ENCODE peak calls at places on chromosomes 4 and X, in eight cellular contexts. O, U, A, X, K, J, T and H are unnamed samples.

GRCh38 chr4:66653937-66654336 is 891.4 kb downstream of the CENPC start:
- DNase-seq in O (no peak), U (no peak), A (no peak), X (no peak), K (no peak), J (no peak), T (no peak), H (no peak)

GRCh38 chr4:40193578-40193977 is 3.3 kb upstream of the RHOH start:
- DNase-seq in O (no peak), U (no peak), A (no peak), X (no peak), K (no peak), J (no peak), T (no peak), H (no peak)

GRCh38 chrX:118632862-118633261 is 94.5 kb upstream of the IL13RA1 start:
- DNase-seq in O (no peak), U (no peak), A (no peak), X (no peak), K (no peak), J (no peak), T (no peak), H (no peak)

GRCh38 chrX:84956304-84956703 is 47.4 kb upstream of the APOOL start:
- DNase-seq in O (no peak), U (no peak), A (no peak), X (peak), K (no peak), J (no peak), T (no peak), H (no peak)

GRCh38 chrX:103554687-103555417 is 30.5 kb upstream of the TCEAL4 start:
- DNase-seq in O (no peak), U (no peak), A (no peak), X (peak), K (peak), J (no peak), T (peak), H (no peak)

GRCh38 chrX:135295238-135295943 is 13.9 kb upstream of the ETDC start:
- DNase-seq in O (no peak), U (no peak), A (peak), X (peak), K (peak), J (no peak), T (peak), H (peak)

GRCh38 chrX:1464282-1465131 is 11.8 kb upstream of the ASMTL start:
- DNase-seq in O (no peak), U (peak), A (no peak), X (no peak), K (no peak), J (no peak), T (peak), H (no peak)

GRCh38 chr4:151540728-151541437 is 131.9 kb downstream of the FHIP1A start:
- DNase-seq in O (no peak), U (peak), A (no peak), X (no peak), K (no peak), J (no peak), T (no peak), H (no peak)

GRCh38 chr4:82885410-82885809 is 5.5 kb downstream of the SEC31A start:
- DNase-seq in O (no peak), U (no peak), A (no peak), X (no peak), K (no peak), J (no peak), T (no peak), H (no peak)

GRCh38 chr4:100569196-100569595 is 51.4 kb upstream of the EMCN start:
- DNase-seq in O (no peak), U (no peak), A (no peak), X (no peak), K (no peak), J (no peak), T (no peak), H (no peak)

GRCh38 chr4:102319594-102319993 is 25.7 kb downstream of the SLC39A8 start:
- DNase-seq in O (no peak), U (no peak), A (no peak), X (peak), K (no peak), J (no peak), T (no peak), H (no peak)

GRCh38 chrX:35622021-35622420 is 176.1 kb upstream of the MAGEB16 start:
- DNase-seq in O (no peak), U (no peak), A (no peak), X (no peak), K (no peak), J (no peak), T (no peak), H (no peak)

GRCh38 chrX:11893933-11894710 is 136.1 kb downstream of the MSL3 start:
- DNase-seq in O (no peak), U (no peak), A (no peak), X (no peak), K (no peak), J (no peak), T (no peak), H (no peak)

GRCh38 chr4:170214731-170215130 is 125.0 kb upstream of the AADAT start:
- DNase-seq in O (no peak), U (no peak), A (no peak), X (no peak), K (no peak), J (no peak), T (no peak), H (no peak)
- H3K27ac ChIP-seq in O (no peak), U (no peak), A (no peak), X (no peak), K (no peak), J (no peak), T (no peak), H (no peak)

GRCh38 chr4:125085-125820 is 952 bp downstream of the ZNF718 start:
- DNase-seq in O (no peak), U (no peak), A (peak), X (peak), K (no peak), J (no peak), T (no peak), H (peak)

GRCh38 chr4:124275-125081 is at the start of gene ZNF718:
- DNase-seq in O (peak), U (peak), A (peak), X (peak), K (peak), J (peak), T (peak), H (peak)

GRCh38 chr4:121408-122084 is 2.8 kb upstream of the ZNF718 start:
- DNase-seq in O (no peak), U (no peak), A (no peak), X (no peak), K (peak), J (peak), T (peak), H (no peak)

GRCh38 chr4:120616-121015 is 3.7 kb upstream of the ZNF718 start:
- DNase-seq in O (no peak), U (no peak), A (no peak), X (no peak), K (no peak), J (no peak), T (no peak), H (no peak)

GRCh38 chr4:125833-126232 is 1.5 kb downstream of the ZNF718 start:
- DNase-seq in O (no peak), U (no peak), A (no peak), X (peak), K (no peak), J (no peak), T (no peak), H (no peak)
- H3K27ac ChIP-seq in O (no peak), U (no peak), A (no peak), X (no peak), K (peak), J (no peak), T (no peak), H (no peak)

GRCh38 chr4:109925396-109925795 is 12.7 kb downstream of the EGF start:
- DNase-seq in O (no peak), U (no peak), A (no peak), X (no peak), K (no peak), J (no peak), T (no peak), H (no peak)
- H3K27ac ChIP-seq in O (no peak), U (no peak), A (no peak), X (no peak), K (no peak), J (no peak), T (no peak), H (no peak)

GRCh38 chr4:60189286-60189685 is 1010.8 kb upstream of the ADGRL3 start:
- DNase-seq in O (no peak), U (no peak), A (no peak), X (no peak), K (no peak), J (no peak), T (no peak), H (no peak)

GRCh38 chr4:60195256-60195655 is 1004.9 kb upstream of the ADGRL3 start:
- DNase-seq in O (no peak), U (no peak), A (no peak), X (no peak), K (no peak), J (no peak), T (no peak), H (no peak)

DNA sequence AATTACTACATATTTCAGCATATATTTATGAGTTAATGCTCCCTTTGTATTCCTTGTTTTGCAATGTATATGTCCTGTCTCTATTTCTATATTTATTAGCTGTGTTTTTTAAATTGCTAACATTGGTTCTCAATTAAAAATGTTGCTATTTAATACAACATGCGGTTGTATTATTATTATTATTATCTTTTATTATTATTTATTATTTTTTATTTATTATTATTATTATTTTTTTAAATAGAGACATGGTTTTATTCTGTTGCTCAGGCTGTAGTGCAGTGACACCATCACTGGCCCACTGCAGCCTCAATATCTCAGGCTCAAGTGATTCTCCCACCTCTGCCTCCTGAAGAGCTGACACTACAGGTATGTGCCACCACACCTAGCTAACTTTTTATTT is 1005.9 kb upstream of the ADGRL3 start:
- DNase-seq in O (no peak), U (no peak), A (no peak), X (no peak), K (no peak), J (no peak), T (no peak), H (no peak)
- H3K27ac ChIP-seq in O (no peak), U (no peak), A (no peak), X (no peak), K (no peak), J (no peak), T (no peak), H (no peak)

DNA sequence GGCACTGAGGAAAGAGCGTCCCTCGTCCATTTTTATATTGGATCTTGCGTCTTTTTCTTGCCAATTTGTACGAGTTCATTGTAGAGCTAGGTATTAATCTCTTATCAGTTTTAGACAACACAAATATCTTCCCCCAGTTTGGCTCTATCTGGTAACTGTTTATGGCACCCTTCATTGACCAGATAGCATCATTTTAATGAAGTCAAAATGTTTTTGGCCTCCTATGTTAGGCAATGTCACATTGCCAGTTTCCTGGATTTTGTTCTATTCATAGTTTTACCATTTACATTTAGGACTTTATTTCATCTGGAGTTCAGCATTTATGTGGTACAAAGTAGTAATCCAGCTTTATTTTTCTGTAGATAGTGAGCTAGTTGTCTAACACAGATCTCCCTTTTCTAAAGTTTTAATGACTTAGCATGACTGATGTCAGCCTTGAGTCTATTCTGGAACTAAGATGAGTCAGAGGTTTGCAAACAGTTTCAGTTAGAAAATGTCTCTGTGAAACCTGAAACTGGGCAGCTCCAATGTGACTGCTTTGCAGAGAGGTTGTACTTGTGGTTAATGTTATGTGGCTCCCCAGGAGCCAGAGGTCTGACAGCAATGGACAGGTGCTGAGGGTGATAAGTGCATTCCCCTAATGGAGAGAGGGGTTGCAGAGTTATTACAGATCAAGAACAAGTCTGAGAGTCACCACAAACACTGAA is 5.3 kb upstream of the STBD1 start:
- DNase-seq in O (no peak), U (peak), A (no peak), X (peak), K (no peak), J (no peak), T (no peak), H (no peak)
- H3K27ac ChIP-seq in O (no peak), U (peak), A (peak), X (no peak), K (peak), J (no peak), T (no peak), H (peak)

GRCh38 chr4:147863808-147864472 is 132.1 kb downstream of the ARHGAP10 start:
- DNase-seq in O (peak), U (no peak), A (no peak), X (no peak), K (no peak), J (peak), T (no peak), H (no peak)
- H3K27ac ChIP-seq in O (peak), U (no peak), A (no peak), X (no peak), K (no peak), J (no peak), T (no peak), H (peak)

GRCh38 chrX:65752294-65752693 is 84.8 kb downstream of the MSN start:
- DNase-seq in O (no peak), U (no peak), A (no peak), X (no peak), K (no peak), J (no peak), T (no peak), H (no peak)
- H3K27ac ChIP-seq in O (no peak), U (no peak), A (no peak), X (no peak), K (no peak), J (no peak), T (no peak), H (no peak)

DNA sequence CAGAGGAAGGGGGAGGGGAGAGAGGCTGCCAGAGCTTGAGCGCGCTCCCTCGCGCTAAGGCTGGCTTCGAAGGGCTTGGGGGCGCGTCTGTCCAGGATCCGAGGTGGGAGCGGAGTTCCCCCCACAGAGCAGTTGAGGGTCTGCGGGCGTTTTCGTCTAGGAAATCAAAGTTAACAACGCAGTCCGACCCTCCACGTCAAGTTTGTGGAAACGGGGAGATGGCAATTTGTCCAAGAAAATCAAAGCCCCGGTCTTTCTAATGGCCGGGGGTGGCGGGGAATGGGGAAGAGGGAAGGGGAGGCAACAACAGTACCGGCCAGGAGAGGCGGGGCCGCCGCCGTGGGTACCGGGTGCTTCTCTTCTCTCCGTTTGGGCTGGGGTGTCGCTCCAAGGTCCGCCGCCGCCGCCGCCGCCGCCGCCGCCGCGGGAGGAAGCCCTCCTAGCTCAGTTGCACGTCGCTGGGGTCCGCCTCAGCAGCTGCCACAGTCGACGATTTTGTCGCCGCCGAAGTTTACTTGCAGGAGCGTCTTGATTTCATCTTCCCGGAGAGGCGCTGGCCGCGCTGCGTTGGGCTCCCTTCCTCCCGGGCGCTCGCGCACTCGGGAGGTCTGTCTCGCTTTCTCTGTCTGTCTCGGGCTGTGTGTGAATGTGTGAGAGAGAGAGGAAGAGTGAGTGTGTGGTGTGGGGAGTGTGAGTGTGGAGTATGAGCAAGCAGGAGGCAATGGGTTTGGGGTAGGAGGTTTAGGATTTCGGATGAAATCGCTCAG is 574 bp downstream of the PCDH19 start:
- DNase-seq in O (no peak), U (no peak), A (no peak), X (no peak), K (no peak), J (no peak), T (no peak), H (no peak)
- H3K27ac ChIP-seq in O (no peak), U (no peak), A (no peak), X (no peak), K (no peak), J (no peak), T (no peak), H (no peak)

DNA sequence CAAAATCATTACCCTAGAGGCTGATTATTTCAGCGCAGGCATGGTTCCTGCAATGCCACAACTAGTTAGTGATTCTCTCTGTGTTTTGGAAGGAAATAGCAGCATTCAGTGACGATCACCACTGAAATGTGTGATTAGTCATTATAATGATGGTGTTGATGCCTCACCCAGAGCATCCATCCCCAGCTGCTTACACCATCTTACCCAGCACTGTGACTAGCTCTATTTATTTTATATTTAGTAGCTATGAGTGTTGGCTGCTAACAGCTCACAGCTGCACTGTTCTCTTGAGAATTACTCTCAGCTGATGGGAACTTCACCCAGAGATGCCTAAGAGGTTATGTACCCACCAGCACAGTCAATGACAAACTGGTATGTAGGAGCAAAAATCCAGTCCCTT is 60.5 kb upstream of the TSPAN7 start:
- DNase-seq in O (no peak), U (no peak), A (no peak), X (no peak), K (no peak), J (no peak), T (no peak), H (no peak)
- H3K27ac ChIP-seq in O (no peak), U (no peak), A (no peak), X (no peak), K (no peak), J (no peak), T (no peak), H (no peak)